ENCODE peak calls at places on chromosomes 7 and 10, in ten cellular contexts. T is Peyer's patch, X is mammary epithelial cell, Q is tibial nerve, K is stomach, C is spleen, F is esophagus muscularis mucosa, R is K562, I is fibroblast of lung, D is GM23248. M is an unnamed sample.

GRCh38 chr7:19117870-19118608 is 603 bp upstream of the TWIST1 start:
- DNase-seq in T (no peak), X (no peak), F (no peak), Q (no peak), I (no peak), C (peak; percentile 63), D (peak; percentile 85), R (no peak), K (no peak), M (peak; percentile 24)

GRCh38 chr7:95180-95862 is 97.0 kb upstream of the FAM20C start:
- DNase-seq in Q (no peak), D (peak; percentile 73), F (peak; percentile 19), X (peak; percentile 74), R (no peak), C (no peak), I (no peak), K (no peak), T (no peak), M (no peak)

GRCh38 chr7:106484562-106484961 is 176.4 kb downstream of the CCDC71L start:
- DNase-seq in X (no peak), Q (no peak), T (no peak), F (no peak), R (no peak), I (peak; percentile 62), C (no peak), D (peak; percentile 58), K (peak; percentile 38), M (no peak)

GRCh38 chr10:26543567-26544306 is 105.6 kb downstream of the APBB1IP start:
- DNase-seq in R (no peak), Q (no peak), K (no peak), D (no peak), I (no peak), F (no peak), X (no peak), C (no peak), T (no peak), M (no peak)

GRCh38 chr10:110629680-110630191 is 14.4 kb upstream of the RBM20 start:
- DNase-seq in C (no peak), X (peak; percentile 80), I (no peak), R (no peak), K (no peak), D (peak; percentile 72), Q (no peak), F (peak; percentile 55), T (no peak), M (peak; percentile 67)

GRCh38 chr7:149827089-149827981 is 10.8 kb upstream of the ZNF862 start:
- DNase-seq in T (no peak), I (no peak), R (peak; percentile 73), F (no peak), D (no peak), K (no peak), C (peak; percentile 67), X (no peak), Q (no peak), M (no peak)

GRCh38 chr7:148367701-148368475 is 222.7 kb upstream of the C7orf33 start:
- DNase-seq in R (no peak), T (no peak), K (no peak), I (no peak), Q (no peak), X (no peak), C (no peak), D (no peak), F (peak; percentile 79), M (no peak)

GRCh38 chr7:34747176-34747781 is 89.3 kb downstream of the NPSR1 start:
- DNase-seq in X (no peak), K (no peak), I (no peak), F (no peak), Q (no peak), R (no peak), D (no peak), T (no peak), C (no peak), M (no peak)

GRCh38 chr7:113217314-113217713 is 99.0 kb upstream of the SMIM30 start:
- DNase-seq in R (no peak), X (no peak), D (peak; percentile 18), K (no peak), Q (no peak), F (no peak), C (no peak), I (no peak), T (no peak), M (no peak)

GRCh38 chr10:17599089-17599488 is 18.1 kb downstream of the HACD1 start:
- DNase-seq in R (peak; percentile 23), I (peak; percentile 67), Q (no peak), C (no peak), F (no peak), K (no peak), T (no peak), X (no peak), D (peak; percentile 28), M (no peak)

DNA sequence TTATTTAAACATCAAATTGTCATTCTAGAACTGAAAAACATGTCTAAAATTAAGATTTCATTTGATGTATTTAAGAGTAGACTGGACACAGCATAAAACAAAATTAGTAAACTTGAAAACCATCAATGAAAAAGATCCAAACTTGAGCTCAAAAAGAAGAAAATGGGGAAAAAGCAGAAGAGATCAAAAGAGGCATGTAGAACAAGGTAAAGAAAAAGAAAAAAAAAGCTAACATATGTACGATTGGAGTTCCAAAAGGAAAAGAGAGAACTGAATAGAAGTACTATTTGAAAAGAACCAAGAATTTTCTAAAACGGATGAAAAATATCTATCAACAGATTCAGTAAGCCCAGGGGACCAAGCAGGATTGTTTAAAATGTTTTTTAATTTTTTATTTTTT is 3.6 kb downstream of the FBXL13 start:
- DNase-seq in R (no peak), D (no peak), C (no peak), I (no peak), K (no peak), F (no peak), X (no peak), T (no peak), Q (no peak), M (no peak)
- H3K4me1 ChIP-seq in R (peaks cover 5% of the 10 kb centered on the region), D (peaks cover under 1% of the 10 kb centered on the region), C (peaks cover 15% of the 10 kb centered on the region), I (peaks cover 2% of the 10 kb centered on the region), K (peaks cover 12% of the 10 kb centered on the region), F (peaks cover 10% of the 10 kb centered on the region), X (peaks cover 11% of the 10 kb centered on the region), T (peaks cover 8% of the 10 kb centered on the region), Q (peaks cover under 1% of the 10 kb centered on the region), M (peaks cover 8% of the 10 kb centered on the region)

DNA sequence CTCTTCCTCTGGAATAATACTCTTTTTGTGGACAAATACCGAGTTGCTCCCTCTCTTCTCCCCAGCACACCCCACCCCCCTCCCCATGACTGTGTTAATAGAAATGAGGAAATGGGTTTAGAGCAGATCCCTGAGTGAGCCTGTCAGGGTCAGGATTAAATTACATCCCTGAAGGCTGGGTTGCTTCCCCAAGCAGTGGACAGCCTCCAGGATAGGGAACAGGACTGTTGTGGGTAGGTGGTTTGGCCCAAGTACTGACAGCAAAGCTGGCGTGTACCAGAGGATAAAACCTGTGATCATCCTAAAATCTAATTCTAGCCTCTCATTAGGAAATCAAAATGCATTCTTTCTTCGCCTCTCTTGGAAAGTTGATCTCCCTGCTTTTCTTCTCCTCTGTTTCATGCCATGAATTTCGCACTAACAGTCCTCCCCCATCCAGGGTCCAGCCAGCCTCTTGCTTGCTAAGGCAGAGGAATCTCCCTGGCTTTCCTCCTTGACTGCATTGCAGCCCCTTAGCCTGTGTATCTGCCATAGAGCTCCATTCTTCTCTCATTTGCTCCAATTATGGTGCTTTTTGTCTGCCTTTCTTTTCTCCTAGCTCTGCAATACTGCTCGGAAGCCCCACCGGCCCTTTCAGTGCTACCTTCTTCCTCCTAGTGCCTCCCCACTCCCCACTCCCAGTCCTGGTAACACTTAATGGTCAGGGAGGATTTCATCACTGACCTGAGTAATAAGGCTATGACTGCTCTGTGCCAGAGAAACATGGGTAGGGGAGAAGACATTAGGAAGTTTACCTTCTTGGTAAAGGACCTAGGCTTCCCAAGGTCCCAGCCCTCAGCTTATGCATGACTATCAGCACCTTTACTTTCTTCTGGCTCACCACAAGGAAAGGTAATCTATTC is 8.4 kb downstream of the LRRC4 start:
- DNase-seq in Q (no peak), F (no peak), T (no peak), X (peak; percentile 78), D (peak; percentile 72), K (no peak), I (peak; percentile 66), R (no peak), C (no peak), M (no peak)
- H3K4me1 ChIP-seq in Q (peaks cover 13% of the 10 kb centered on the region), F (peaks cover 17% of the 10 kb centered on the region), T (no peaks in the 10 kb centered on the region), X (peaks cover 53% of the 10 kb centered on the region), D (peaks cover 25% of the 10 kb centered on the region), K (peaks cover 11% of the 10 kb centered on the region), I (peaks cover 6% of the 10 kb centered on the region), R (no peaks in the 10 kb centered on the region), C (peaks cover 13% of the 10 kb centered on the region), M (peaks cover 11% of the 10 kb centered on the region)

GRCh38 chr10:14736600-14737081 is 38.1 kb downstream of the FAM107B start:
- DNase-seq in C (peak; percentile 84), D (peak; percentile 11), K (no peak), X (no peak), R (no peak), Q (no peak), F (peak; percentile 62), I (peak; percentile 65), T (peak; percentile 73), M (no peak)

GRCh38 chr10:14738011-14738510 is 36.6 kb downstream of the FAM107B start:
- DNase-seq in I (no peak), X (no peak), R (no peak), C (no peak), K (no peak), D (no peak), Q (no peak), F (no peak), T (no peak), M (no peak)

GRCh38 chr10:14742382-14742781 is 32.3 kb downstream of the FAM107B start:
- DNase-seq in D (no peak), Q (no peak), F (no peak), I (no peak), C (no peak), X (no peak), T (no peak), R (no peak), K (no peak), M (no peak)

GRCh38 chr10:14742815-14743214 is 31.9 kb downstream of the FAM107B start:
- DNase-seq in X (no peak), C (no peak), T (peak; percentile 42), F (peak; percentile 7), Q (no peak), K (peak; percentile 68), D (no peak), I (no peak), R (no peak), M (no peak)

GRCh38 chr10:14740684-14741247 is 33.9 kb downstream of the FAM107B start:
- DNase-seq in X (no peak), T (peak; percentile 52), Q (no peak), C (no peak), K (no peak), F (no peak), D (no peak), R (no peak), I (no peak), M (no peak)
- H3K4me1 ChIP-seq in X (no peaks in the 10 kb centered on the region), T (peaks cover 15% of the 10 kb centered on the region), Q (peaks cover 18% of the 10 kb centered on the region), C (peaks cover 60% of the 10 kb centered on the region), K (peaks cover 16% of the 10 kb centered on the region), F (peaks cover 31% of the 10 kb centered on the region), D (no peaks in the 10 kb centered on the region), R (no peaks in the 10 kb centered on the region), I (no peaks in the 10 kb centered on the region), M (no peaks in the 10 kb centered on the region)

DNA sequence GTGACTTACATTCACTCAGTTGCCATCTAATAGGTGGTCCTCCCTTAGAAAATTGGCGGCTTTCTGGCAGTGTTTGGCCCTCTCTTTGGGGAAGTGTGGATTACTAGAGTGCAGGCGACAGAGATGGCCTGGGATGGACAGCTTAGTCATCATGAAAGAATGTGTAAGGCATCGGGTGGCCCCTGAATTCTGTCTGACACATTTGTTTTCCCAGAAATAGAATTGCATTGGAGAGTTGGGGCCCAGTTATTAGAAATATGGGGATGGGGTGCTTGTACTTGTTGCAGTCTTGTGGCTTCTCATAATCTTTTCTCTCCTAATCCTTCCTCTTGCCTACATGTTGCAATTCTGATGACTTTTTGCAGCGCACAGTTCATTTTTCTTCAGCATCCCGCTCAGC is 13.8 kb downstream of the TCF7L2 start:
- DNase-seq in Q (no peak), F (no peak), D (peak; percentile 57), K (no peak), X (no peak), I (peak; percentile 63), R (peak; percentile 9), C (no peak), T (no peak), M (no peak)
- H3K4me1 ChIP-seq in Q (peaks cover 10% of the 10 kb centered on the region), F (peaks cover 43% of the 10 kb centered on the region), D (peaks cover 64% of the 10 kb centered on the region), K (peaks cover 49% of the 10 kb centered on the region), X (peaks cover 37% of the 10 kb centered on the region), I (peaks cover 23% of the 10 kb centered on the region), R (no peaks in the 10 kb centered on the region), C (no peaks in the 10 kb centered on the region), T (no peaks in the 10 kb centered on the region), M (peaks cover 16% of the 10 kb centered on the region)